ENCODE peak calls at places on chromosomes 3 and 15, in ten cellular contexts. One of them, this sample, is unnamed.

GRCh38 chr3:130395916-130396315 is 50.4 kb downstream of the COL6A5 start:
- DNase-seq in foreskin fibroblast: peak
- DNase-seq in RWPE1: peak
- DNase-seq in natural killer cell: no peak
- DNase-seq in mesothelial cell of epicardium: no peak
- DNase-seq in A549: peak
- DNase-seq in upper lobe of right lung: no peak
- DNase-seq in brain microvascular endothelial cell: peak
- DNase-seq in ascending aorta: no peak
- DNase-seq in GM13976: no peak
- DNase-seq in this sample: no peak

GRCh38 chr15:77538011-77538410 is 94.7 kb downstream of the LINGO1 start:
- DNase-seq in brain microvascular endothelial cell: no peak
- DNase-seq in upper lobe of right lung: peak
- DNase-seq in GM13976: peak
- DNase-seq in natural killer cell: no peak
- DNase-seq in A549: no peak
- DNase-seq in foreskin fibroblast: no peak
- DNase-seq in RWPE1: no peak
- DNase-seq in ascending aorta: no peak
- DNase-seq in mesothelial cell of epicardium: no peak
- DNase-seq in this sample: no peak

GRCh38 chr3:124779751-124780191 is 49.5 kb downstream of the UMPS start:
- DNase-seq in upper lobe of right lung: peak
- DNase-seq in foreskin fibroblast: no peak
- DNase-seq in natural killer cell: no peak
- DNase-seq in ascending aorta: no peak
- DNase-seq in A549: no peak
- DNase-seq in GM13976: no peak
- DNase-seq in brain microvascular endothelial cell: no peak
- DNase-seq in RWPE1: no peak
- DNase-seq in mesothelial cell of epicardium: no peak
- DNase-seq in this sample: no peak

GRCh38 chr15:38846351-38846750 is 281.7 kb upstream of the RASGRP1 start:
- DNase-seq in RWPE1: no peak
- DNase-seq in mesothelial cell of epicardium: no peak
- DNase-seq in upper lobe of right lung: no peak
- DNase-seq in ascending aorta: no peak
- DNase-seq in GM13976: no peak
- DNase-seq in brain microvascular endothelial cell: no peak
- DNase-seq in A549: no peak
- DNase-seq in natural killer cell: no peak
- DNase-seq in foreskin fibroblast: no peak
- DNase-seq in this sample: no peak

GRCh38 chr15:82040862-82041261 is 5.0 kb downstream of the MEX3B start:
- DNase-seq in natural killer cell: no peak
- DNase-seq in RWPE1: no peak
- DNase-seq in ascending aorta: no peak
- DNase-seq in mesothelial cell of epicardium: no peak
- DNase-seq in foreskin fibroblast: no peak
- DNase-seq in GM13976: no peak
- DNase-seq in brain microvascular endothelial cell: no peak
- DNase-seq in upper lobe of right lung: no peak
- DNase-seq in A549: no peak
- DNase-seq in this sample: no peak

GRCh38 chr3:196631655-196632032 is 7.8 kb upstream of the NRROS start:
- DNase-seq in upper lobe of right lung: no peak
- DNase-seq in natural killer cell: no peak
- DNase-seq in RWPE1: no peak
- DNase-seq in ascending aorta: no peak
- DNase-seq in foreskin fibroblast: no peak
- DNase-seq in brain microvascular endothelial cell: no peak
- DNase-seq in A549: no peak
- DNase-seq in GM13976: no peak
- DNase-seq in mesothelial cell of epicardium: no peak
- DNase-seq in this sample: no peak

GRCh38 chr3:98765721-98766120 is 2.6 kb downstream of the ST3GAL6 start:
- DNase-seq in foreskin fibroblast: no peak
- DNase-seq in brain microvascular endothelial cell: no peak
- DNase-seq in natural killer cell: no peak
- DNase-seq in RWPE1: no peak
- DNase-seq in mesothelial cell of epicardium: no peak
- DNase-seq in ascending aorta: no peak
- DNase-seq in GM13976: no peak
- DNase-seq in upper lobe of right lung: no peak
- DNase-seq in A549: no peak
- DNase-seq in this sample: no peak

GRCh38 chr3:33438871-33439270 is 1.3 kb downstream of the UBP1 start:
- DNase-seq in upper lobe of right lung: no peak
- DNase-seq in GM13976: no peak
- DNase-seq in foreskin fibroblast: no peak
- DNase-seq in RWPE1: no peak
- DNase-seq in natural killer cell: no peak
- DNase-seq in ascending aorta: no peak
- DNase-seq in mesothelial cell of epicardium: no peak
- DNase-seq in brain microvascular endothelial cell: no peak
- DNase-seq in A549: no peak
- DNase-seq in this sample: no peak

GRCh38 chr15:76234337-76234889 is 76.9 kb downstream of the ETFA start:
- DNase-seq in natural killer cell: no peak
- DNase-seq in RWPE1: no peak
- DNase-seq in upper lobe of right lung: no peak
- DNase-seq in GM13976: no peak
- DNase-seq in brain microvascular endothelial cell: no peak
- DNase-seq in foreskin fibroblast: no peak
- DNase-seq in A549: no peak
- DNase-seq in ascending aorta: no peak
- DNase-seq in mesothelial cell of epicardium: no peak
- DNase-seq in this sample: no peak

GRCh38 chr3:107816082-107816481 is 274.7 kb downstream of the CD47 start:
- DNase-seq in A549: no peak
- DNase-seq in RWPE1: no peak
- DNase-seq in mesothelial cell of epicardium: no peak
- DNase-seq in GM13976: no peak
- DNase-seq in ascending aorta: no peak
- DNase-seq in foreskin fibroblast: no peak
- DNase-seq in upper lobe of right lung: no peak
- DNase-seq in natural killer cell: no peak
- DNase-seq in brain microvascular endothelial cell: no peak
- DNase-seq in this sample: no peak

GRCh38 chr3:48402907-48403306 is 27.0 kb downstream of the PLXNB1 start:
- DNase-seq in brain microvascular endothelial cell: no peak
- DNase-seq in foreskin fibroblast: no peak
- DNase-seq in ascending aorta: no peak
- DNase-seq in GM13976: no peak
- DNase-seq in A549: no peak
- DNase-seq in natural killer cell: peak
- DNase-seq in mesothelial cell of epicardium: no peak
- DNase-seq in upper lobe of right lung: no peak
- DNase-seq in RWPE1: no peak
- DNase-seq in this sample: no peak

GRCh38 chr3:14425574-14426304 is 23.3 kb downstream of the SLC6A6 start:
- DNase-seq in ascending aorta: no peak
- DNase-seq in mesothelial cell of epicardium: no peak
- DNase-seq in foreskin fibroblast: no peak
- DNase-seq in RWPE1: peak
- DNase-seq in brain microvascular endothelial cell: no peak
- DNase-seq in GM13976: peak
- DNase-seq in A549: no peak
- DNase-seq in natural killer cell: no peak
- DNase-seq in upper lobe of right lung: peak
- DNase-seq in this sample: peak
- TF ChIP-seq CTCF in ascending aorta: no peak
- TF ChIP-seq CTCF in mesothelial cell of epicardium: no peak
- TF ChIP-seq CTCF in foreskin fibroblast: no peak
- TF ChIP-seq CTCF in RWPE1: no peak
- TF ChIP-seq CTCF in brain microvascular endothelial cell: no peak
- TF ChIP-seq CTCF in GM13976: no peak
- TF ChIP-seq CTCF in A549: no peak
- TF ChIP-seq CTCF in natural killer cell: no peak
- TF ChIP-seq CTCF in upper lobe of right lung: peak
- TF ChIP-seq CTCF in this sample: peak

DNA sequence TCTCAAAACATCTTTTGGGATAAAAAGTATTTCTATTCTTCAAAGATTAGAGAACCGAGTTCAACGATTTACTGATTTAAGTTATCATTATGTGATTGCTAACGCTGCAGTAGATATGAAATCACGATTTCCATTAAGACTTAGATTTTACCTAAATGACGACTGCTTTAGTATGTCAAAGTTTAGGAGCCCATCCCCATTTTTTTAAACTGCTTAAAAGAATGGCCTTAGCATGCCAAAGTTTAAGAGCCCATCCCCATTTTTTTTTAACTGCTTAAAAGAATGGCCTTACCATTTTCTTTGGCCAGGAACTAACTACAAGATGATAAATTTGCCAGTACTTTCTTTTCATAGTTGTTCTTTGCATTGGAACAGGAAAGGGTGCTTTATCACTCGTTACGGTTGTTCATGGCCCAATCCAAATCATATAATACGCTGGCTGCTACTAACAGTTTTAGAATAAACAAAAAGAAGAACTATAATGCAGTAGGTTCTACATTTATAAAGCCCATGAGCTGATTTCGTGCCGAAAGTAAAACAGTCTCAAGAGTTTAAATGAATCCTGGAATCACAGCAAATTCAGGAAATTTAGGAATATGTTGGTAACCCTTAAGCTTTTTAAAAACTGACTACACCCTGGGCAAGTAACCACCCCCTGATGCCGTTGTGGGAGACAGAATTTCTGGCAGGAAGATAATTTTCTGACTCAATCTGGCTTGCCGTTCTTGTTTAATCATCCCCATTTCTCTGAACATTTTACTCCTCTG is 864 bp upstream of the TSC22D2 start:
- DNase-seq in GM13976: peak
- DNase-seq in mesothelial cell of epicardium: no peak
- DNase-seq in foreskin fibroblast: peak
- DNase-seq in upper lobe of right lung: no peak
- DNase-seq in ascending aorta: no peak
- DNase-seq in A549: no peak
- DNase-seq in natural killer cell: no peak
- DNase-seq in brain microvascular endothelial cell: no peak
- DNase-seq in RWPE1: peak
- DNase-seq in this sample: no peak
- TF ChIP-seq CTCF in GM13976: no peak
- TF ChIP-seq CTCF in mesothelial cell of epicardium: no peak
- TF ChIP-seq CTCF in foreskin fibroblast: no peak
- TF ChIP-seq CTCF in upper lobe of right lung: no peak
- TF ChIP-seq CTCF in ascending aorta: no peak
- TF ChIP-seq CTCF in A549: no peak
- TF ChIP-seq CTCF in natural killer cell: no peak
- TF ChIP-seq CTCF in brain microvascular endothelial cell: no peak
- TF ChIP-seq CTCF in RWPE1: no peak
- TF ChIP-seq CTCF in this sample: no peak

DNA sequence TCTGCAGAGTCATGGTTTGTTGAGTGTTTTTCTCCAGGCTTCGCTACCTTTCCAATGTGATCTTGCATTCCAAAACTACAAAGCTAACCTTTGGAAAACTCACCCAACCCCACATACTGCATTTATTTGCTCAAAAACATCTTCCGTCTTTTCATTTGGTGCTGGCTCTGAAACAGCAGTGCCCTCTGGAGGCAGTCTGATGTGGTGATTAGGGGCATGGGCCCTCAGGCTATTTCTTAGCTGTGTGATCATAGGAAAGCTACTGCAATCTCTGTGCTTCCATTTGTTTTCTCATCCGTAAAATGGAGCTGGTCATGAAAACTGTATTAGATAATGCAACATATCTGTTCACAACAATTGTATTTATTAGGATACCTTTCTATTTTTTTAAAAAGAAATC is 47.0 kb downstream of the MTHFS start:
- DNase-seq in mesothelial cell of epicardium: no peak
- DNase-seq in A549: peak
- DNase-seq in GM13976: no peak
- DNase-seq in ascending aorta: no peak
- DNase-seq in RWPE1: no peak
- DNase-seq in brain microvascular endothelial cell: peak
- DNase-seq in natural killer cell: no peak
- DNase-seq in upper lobe of right lung: no peak
- DNase-seq in foreskin fibroblast: peak
- DNase-seq in this sample: no peak
- TF ChIP-seq CTCF in mesothelial cell of epicardium: no peak
- TF ChIP-seq CTCF in A549: peak
- TF ChIP-seq CTCF in GM13976: peak
- TF ChIP-seq CTCF in ascending aorta: peak
- TF ChIP-seq CTCF in RWPE1: peak
- TF ChIP-seq CTCF in brain microvascular endothelial cell: peak
- TF ChIP-seq CTCF in natural killer cell: peak
- TF ChIP-seq CTCF in upper lobe of right lung: peak
- TF ChIP-seq CTCF in foreskin fibroblast: peak
- TF ChIP-seq CTCF in this sample: peak

GRCh38 chr3:10957976-10958749 is 34.4 kb upstream of the SLC6A1 start:
- DNase-seq in mesothelial cell of epicardium: no peak
- DNase-seq in A549: no peak
- DNase-seq in GM13976: no peak
- DNase-seq in foreskin fibroblast: no peak
- DNase-seq in brain microvascular endothelial cell: no peak
- DNase-seq in natural killer cell: no peak
- DNase-seq in ascending aorta: no peak
- DNase-seq in RWPE1: no peak
- DNase-seq in upper lobe of right lung: peak
- DNase-seq in this sample: no peak

GRCh38 chr3:10962481-10963036 is 30.0 kb upstream of the SLC6A1 start:
- DNase-seq in foreskin fibroblast: no peak
- DNase-seq in natural killer cell: no peak
- DNase-seq in brain microvascular endothelial cell: no peak
- DNase-seq in GM13976: no peak
- DNase-seq in A549: no peak
- DNase-seq in ascending aorta: no peak
- DNase-seq in mesothelial cell of epicardium: no peak
- DNase-seq in RWPE1: no peak
- DNase-seq in upper lobe of right lung: no peak
- DNase-seq in this sample: no peak

GRCh38 chr3:10956531-10956930 is 36.0 kb upstream of the SLC6A1 start:
- DNase-seq in foreskin fibroblast: no peak
- DNase-seq in RWPE1: no peak
- DNase-seq in brain microvascular endothelial cell: no peak
- DNase-seq in GM13976: no peak
- DNase-seq in A549: no peak
- DNase-seq in upper lobe of right lung: no peak
- DNase-seq in mesothelial cell of epicardium: no peak
- DNase-seq in natural killer cell: no peak
- DNase-seq in ascending aorta: no peak
- DNase-seq in this sample: no peak

GRCh38 chr3:10956991-10957390 is 35.6 kb upstream of the SLC6A1 start:
- DNase-seq in natural killer cell: no peak
- DNase-seq in ascending aorta: no peak
- DNase-seq in mesothelial cell of epicardium: no peak
- DNase-seq in A549: no peak
- DNase-seq in RWPE1: no peak
- DNase-seq in upper lobe of right lung: no peak
- DNase-seq in brain microvascular endothelial cell: no peak
- DNase-seq in GM13976: no peak
- DNase-seq in foreskin fibroblast: no peak
- DNase-seq in this sample: no peak

DNA sequence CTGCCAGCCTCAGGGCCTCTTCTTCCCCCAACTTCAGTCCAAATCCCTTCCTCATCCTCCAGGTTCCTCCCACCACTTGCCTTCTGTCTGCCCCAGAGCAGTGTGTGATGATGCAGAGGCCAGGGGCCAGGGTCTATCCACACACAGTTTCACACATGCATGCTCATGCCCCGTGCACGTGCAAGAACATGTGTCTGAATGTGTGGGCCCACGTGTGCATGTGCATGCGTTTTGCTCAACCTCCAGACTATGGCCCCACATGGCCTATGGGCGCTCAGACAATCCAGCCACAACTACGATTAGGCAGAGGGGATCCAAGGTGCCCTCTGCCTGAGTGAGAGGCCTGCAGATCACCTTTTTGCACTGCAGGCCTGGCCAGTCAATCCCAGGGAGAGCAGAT is 32.3 kb upstream of the SLC6A1 start:
- DNase-seq in ascending aorta: no peak
- DNase-seq in upper lobe of right lung: no peak
- DNase-seq in A549: no peak
- DNase-seq in natural killer cell: no peak
- DNase-seq in foreskin fibroblast: no peak
- DNase-seq in GM13976: no peak
- DNase-seq in RWPE1: no peak
- DNase-seq in mesothelial cell of epicardium: no peak
- DNase-seq in brain microvascular endothelial cell: no peak
- DNase-seq in this sample: no peak
- TF ChIP-seq CTCF in ascending aorta: no peak
- TF ChIP-seq CTCF in upper lobe of right lung: no peak
- TF ChIP-seq CTCF in A549: no peak
- TF ChIP-seq CTCF in natural killer cell: no peak
- TF ChIP-seq CTCF in foreskin fibroblast: no peak
- TF ChIP-seq CTCF in GM13976: no peak
- TF ChIP-seq CTCF in RWPE1: no peak
- TF ChIP-seq CTCF in mesothelial cell of epicardium: no peak
- TF ChIP-seq CTCF in brain microvascular endothelial cell: no peak
- TF ChIP-seq CTCF in this sample: no peak

This sample was measured in CD14-positive monocyte.